ENCODE peak calls at places on chromosomes 4 and X, in four cellular contexts. One of them, this sample, is unnamed.

GRCh38 chr4:188246488-188246887 is 107.2 kb downstream of the TRIML1 start:
- DNase-seq in fibroblast of lung: peak
- DNase-seq in keratinocyte: no peak
- DNase-seq in neuronal stem cell: no peak
- DNase-seq in this sample: peak

GRCh38 chr4:124234771-124235170 is 477.8 kb downstream of the ANKRD50 start:
- DNase-seq in fibroblast of lung: no peak
- DNase-seq in keratinocyte: no peak
- DNase-seq in neuronal stem cell: no peak
- DNase-seq in this sample: no peak

GRCh38 chrX:119008122-119008744 is 33.8 kb downstream of the LONRF3 start:
- DNase-seq in fibroblast of lung: peak
- DNase-seq in keratinocyte: no peak
- DNase-seq in neuronal stem cell: peak
- DNase-seq in this sample: peak

GRCh38 chr4:96787766-96788165 is 947.9 kb downstream of the PDHA2 start:
- DNase-seq in fibroblast of lung: no peak
- DNase-seq in keratinocyte: no peak
- DNase-seq in neuronal stem cell: no peak
- DNase-seq in this sample: no peak

GRCh38 chrX:69060631-69061408 is 104.4 kb downstream of the PJA1 start:
- DNase-seq in fibroblast of lung: peak
- DNase-seq in keratinocyte: no peak
- DNase-seq in neuronal stem cell: no peak
- DNase-seq in this sample: peak

GRCh38 chrX:46704767-46705386 is 54.0 kb downstream of the SLC9A7 start:
- DNase-seq in fibroblast of lung: no peak
- DNase-seq in keratinocyte: no peak
- DNase-seq in neuronal stem cell: no peak
- DNase-seq in this sample: no peak

GRCh38 chrX:74160358-74160757 is 143.6 kb upstream of the ZCCHC13 start:
- DNase-seq in fibroblast of lung: no peak
- DNase-seq in keratinocyte: no peak
- DNase-seq in neuronal stem cell: no peak
- DNase-seq in this sample: no peak

GRCh38 chrX:52424658-52425057 is 55.8 kb downstream of the XAGE2 start:
- DNase-seq in fibroblast of lung: peak
- DNase-seq in keratinocyte: no peak
- DNase-seq in neuronal stem cell: no peak
- DNase-seq in this sample: no peak

GRCh38 chr4:137980641-137981040 is 261.5 kb downstream of the SLC7A11 start:
- DNase-seq in fibroblast of lung: no peak
- DNase-seq in keratinocyte: no peak
- DNase-seq in neuronal stem cell: no peak
- DNase-seq in this sample: no peak

GRCh38 chr4:41207330-41207831 is 7.0 kb downstream of the APBB2 start:
- DNase-seq in fibroblast of lung: peak
- DNase-seq in keratinocyte: no peak
- DNase-seq in neuronal stem cell: no peak
- DNase-seq in this sample: no peak

GRCh38 chr4:6663596-6664393 is 23.3 kb downstream of the MRFAP1 start:
- DNase-seq in fibroblast of lung: no peak
- DNase-seq in keratinocyte: no peak
- DNase-seq in neuronal stem cell: no peak
- DNase-seq in this sample: no peak

GRCh38 chrX:154727418-154728323 is 23.2 kb downstream of the GAB3 start:
- DNase-seq in fibroblast of lung: peak
- DNase-seq in keratinocyte: no peak
- DNase-seq in neuronal stem cell: no peak
- DNase-seq in this sample: no peak

GRCh38 chr4:143230683-143231082 is 46.0 kb downstream of the USP38 start:
- DNase-seq in fibroblast of lung: no peak
- DNase-seq in keratinocyte: no peak
- DNase-seq in neuronal stem cell: no peak
- DNase-seq in this sample: no peak

GRCh38 chr4:149145803-149146202 is 669.8 kb downstream of the IQCM start:
- DNase-seq in fibroblast of lung: no peak
- DNase-seq in keratinocyte: no peak
- DNase-seq in neuronal stem cell: no peak
- DNase-seq in this sample: no peak

GRCh38 chr4:16775411-16776154 is 122.9 kb downstream of the LDB2 start:
- DNase-seq in fibroblast of lung: no peak
- DNase-seq in keratinocyte: no peak
- DNase-seq in neuronal stem cell: no peak
- DNase-seq in this sample: no peak

GRCh38 chr4:23062188-23062587 is 369.5 kb downstream of the GBA3 start:
- DNase-seq in fibroblast of lung: no peak
- DNase-seq in keratinocyte: no peak
- DNase-seq in neuronal stem cell: no peak
- DNase-seq in this sample: no peak

GRCh38 chrX:13803116-13803515 is 13.8 kb downstream of the GPM6B start:
- DNase-seq in fibroblast of lung: no peak
- DNase-seq in keratinocyte: no peak
- DNase-seq in neuronal stem cell: no peak
- DNase-seq in this sample: peak

GRCh38 chr4:113435893-113436292 is 325.6 kb downstream of the CAMK2D start:
- DNase-seq in fibroblast of lung: peak
- DNase-seq in keratinocyte: peak
- DNase-seq in neuronal stem cell: no peak
- DNase-seq in this sample: peak

GRCh38 chrX:69179380-69179911 is 14.2 kb upstream of the PJA1 start:
- DNase-seq in fibroblast of lung: peak
- DNase-seq in keratinocyte: no peak
- DNase-seq in neuronal stem cell: peak
- DNase-seq in this sample: peak

GRCh38 chr4:144204431-144204830 is 63.9 kb upstream of the GYPA start:
- DNase-seq in fibroblast of lung: no peak
- DNase-seq in keratinocyte: no peak
- DNase-seq in neuronal stem cell: no peak
- DNase-seq in this sample: no peak

GRCh38 chrX:63506320-63506719 is 155.2 kb upstream of the SPIN4 start:
- DNase-seq in fibroblast of lung: peak
- DNase-seq in keratinocyte: no peak
- DNase-seq in neuronal stem cell: no peak
- DNase-seq in this sample: no peak

GRCh38 chr4:141352775-141353544 is 132.3 kb downstream of the ZNF330 start:
- DNase-seq in fibroblast of lung: peak
- DNase-seq in keratinocyte: no peak
- DNase-seq in neuronal stem cell: no peak
- DNase-seq in this sample: peak

GRCh38 chrX:118751950-118752783 is 24.8 kb downstream of the IL13RA1 start:
- DNase-seq in fibroblast of lung: no peak
- DNase-seq in keratinocyte: no peak
- DNase-seq in neuronal stem cell: no peak
- DNase-seq in this sample: no peak

GRCh38 chr4:96519291-96519690 is 679.4 kb downstream of the PDHA2 start:
- DNase-seq in fibroblast of lung: no peak
- DNase-seq in keratinocyte: no peak
- DNase-seq in neuronal stem cell: no peak
- DNase-seq in this sample: no peak

GRCh38 chr4:156547439-156547838 is 424.2 kb downstream of the PDGFC start:
- DNase-seq in fibroblast of lung: peak
- DNase-seq in keratinocyte: no peak
- DNase-seq in neuronal stem cell: no peak
- DNase-seq in this sample: no peak

GRCh38 chr4:26746742-26747351 is 113.8 kb upstream of the STIM2 start:
- DNase-seq in fibroblast of lung: no peak
- DNase-seq in keratinocyte: no peak
- DNase-seq in neuronal stem cell: no peak
- DNase-seq in this sample: no peak

GRCh38 chrX:7027071-7027470 is 120.4 kb upstream of the STS start:
- DNase-seq in fibroblast of lung: no peak
- DNase-seq in keratinocyte: no peak
- DNase-seq in neuronal stem cell: no peak
- DNase-seq in this sample: no peak

GRCh38 chrX:7021991-7022390 is 125.5 kb upstream of the STS start:
- DNase-seq in fibroblast of lung: no peak
- DNase-seq in keratinocyte: no peak
- DNase-seq in neuronal stem cell: no peak
- DNase-seq in this sample: no peak

GRCh38 chrX:7025471-7025870 is 122.0 kb upstream of the STS start:
- DNase-seq in fibroblast of lung: no peak
- DNase-seq in keratinocyte: no peak
- DNase-seq in neuronal stem cell: no peak
- DNase-seq in this sample: no peak

GRCh38 chrX:7028246-7028645 is 119.3 kb upstream of the STS start:
- DNase-seq in fibroblast of lung: peak
- DNase-seq in keratinocyte: no peak
- DNase-seq in neuronal stem cell: no peak
- DNase-seq in this sample: no peak

DNA sequence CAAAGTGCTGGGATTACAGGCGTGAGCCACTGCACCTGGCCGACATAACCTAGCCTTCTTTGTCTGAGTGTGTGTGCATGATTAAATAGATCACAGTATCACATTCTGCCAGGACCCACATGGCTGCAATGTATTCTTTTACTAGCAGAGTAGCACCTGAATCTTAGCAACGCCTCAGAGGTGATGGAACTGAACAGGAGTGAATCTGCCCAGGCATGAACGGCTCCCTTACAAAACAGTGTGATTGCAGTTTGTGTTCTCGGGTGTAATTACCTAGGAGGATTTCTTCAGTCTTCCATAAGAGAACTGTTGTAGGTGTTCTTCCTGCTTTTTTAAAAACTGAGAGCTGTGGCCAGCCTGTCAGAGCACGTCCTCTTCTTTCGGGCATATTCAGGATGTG is 122.7 kb upstream of the STS start:
- DNase-seq in fibroblast of lung: no peak
- DNase-seq in keratinocyte: no peak
- DNase-seq in neuronal stem cell: no peak
- DNase-seq in this sample: no peak
- H3K9ac ChIP-seq in fibroblast of lung: no peak
- H3K9ac ChIP-seq in keratinocyte: no peak
- H3K9ac ChIP-seq in neuronal stem cell: no peak
- H3K9ac ChIP-seq in this sample: no peak

DNA sequence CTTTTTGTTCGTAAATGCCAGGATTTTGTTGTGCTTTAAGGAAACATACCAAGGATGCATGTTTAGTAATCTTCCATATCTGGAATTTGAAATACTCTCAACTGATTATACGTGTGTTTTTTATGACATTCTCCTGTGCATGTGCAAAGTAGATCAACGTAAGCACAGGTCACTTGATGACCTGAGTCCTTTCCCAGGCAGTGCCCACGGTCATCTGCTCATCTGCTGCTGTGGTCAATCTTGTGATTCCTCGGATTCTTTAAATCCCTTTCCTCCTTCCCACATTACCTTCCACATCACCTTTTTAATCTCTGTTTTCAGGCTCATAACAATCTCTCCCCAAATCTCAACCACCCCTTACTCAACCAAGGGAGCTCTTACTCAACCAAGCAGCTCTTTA is 104.1 kb downstream of the RASL11B start:
- DNase-seq in fibroblast of lung: no peak
- DNase-seq in keratinocyte: no peak
- DNase-seq in neuronal stem cell: no peak
- DNase-seq in this sample: no peak
- H3K4me3 ChIP-seq in fibroblast of lung: no peak
- H3K4me3 ChIP-seq in keratinocyte: no peak
- H3K4me3 ChIP-seq in neuronal stem cell: no peak
- H3K4me3 ChIP-seq in this sample: no peak

GRCh38 chr4:79820427-79820826 is 252.6 kb downstream of the ANTXR2 start:
- DNase-seq in fibroblast of lung: no peak
- DNase-seq in keratinocyte: no peak
- DNase-seq in neuronal stem cell: no peak
- DNase-seq in this sample: peak
- H3K9ac ChIP-seq in fibroblast of lung: no peak
- H3K9ac ChIP-seq in keratinocyte: no peak
- H3K9ac ChIP-seq in neuronal stem cell: no peak
- H3K9ac ChIP-seq in this sample: no peak

GRCh38 chrX:50475208-50475607 is 4.6 kb upstream of the DGKK start:
- DNase-seq in fibroblast of lung: no peak
- DNase-seq in keratinocyte: no peak
- DNase-seq in neuronal stem cell: no peak
- DNase-seq in this sample: no peak

GRCh38 chrX:50470103-50471031 is at the start of gene DGKK:
- DNase-seq in fibroblast of lung: no peak
- DNase-seq in keratinocyte: no peak
- DNase-seq in neuronal stem cell: peak
- DNase-seq in this sample: peak

GRCh38 chrX:50469206-50469605 is 1.4 kb downstream of the DGKK start:
- DNase-seq in fibroblast of lung: no peak
- DNase-seq in keratinocyte: no peak
- DNase-seq in neuronal stem cell: no peak
- DNase-seq in this sample: peak

GRCh38 chrX:50471390-50471789 is 765 bp upstream of the DGKK start:
- DNase-seq in fibroblast of lung: no peak
- DNase-seq in keratinocyte: no peak
- DNase-seq in neuronal stem cell: no peak
- DNase-seq in this sample: peak
- H3K4me3 ChIP-seq in fibroblast of lung: no peak
- H3K4me3 ChIP-seq in keratinocyte: no peak
- H3K4me3 ChIP-seq in neuronal stem cell: no peak
- H3K4me3 ChIP-seq in this sample: no peak

This sample was measured in endodermal cell.